ENCODE peak calls at places on chromosomes 16 and 17, in eight cellular contexts. P, R, A, Q, W, E, V and G are unnamed samples.
A peak's percentile ranks its signal among the peaks of the same experiment; 100 is the strongest.

GRCh38 chr17:68780561-68780960 is 174.6 kb downstream of the ABCA8 start:
- DNase-seq in P (no peak), R (no peak), A (no peak), Q (no peak), W (no peak), E (no peak), V (no peak), G (no peak)

GRCh38 chr16:85576944-85577343 is 36.2 kb upstream of the GSE1 start:
- DNase-seq in P (no peak), R (no peak), A (no peak), Q (no peak), W (no peak), E (no peak), V (no peak), G (peak; percentile 62)

GRCh38 chr16:67326472-67327309 is at the start of the genes KCTD19 and LRRC36:
- DNase-seq in P (peak; percentile 98), R (no peak), A (peak; percentile 96), Q (peak; percentile 74), W (peak; percentile 62), E (peak; percentile 95), V (no peak), G (peak; percentile 76)

GRCh38 chr16:30430428-30430970 is 669 bp upstream of the DCTPP1 start:
- DNase-seq in P (peak; percentile 66), R (no peak), A (no peak), Q (no peak), W (no peak), E (peak; percentile 53), V (no peak), G (peak; percentile 33)

GRCh38 chr17:80426671-80427326 is 11.8 kb downstream of the ENDOV start:
- DNase-seq in P (peak; percentile 98), R (peak; percentile 29), A (peak; percentile 90), Q (peak; percentile 79), W (no peak), E (peak; percentile 90), V (no peak), G (peak; percentile 76)

GRCh38 chr16:7013990-7014389 is 318.7 kb upstream of the RBFOX1 start:
- DNase-seq in P (no peak), R (no peak), A (peak; percentile 23), Q (no peak), W (no peak), E (peak; percentile 10), V (no peak), G (no peak)

GRCh38 chr17:50507871-50508572 is at the start of gene MYCBPAP:
- DNase-seq in P (peak; percentile 98), R (no peak), A (peak; percentile 91), Q (peak; percentile 92), W (peak; percentile 94), E (peak; percentile 30), V (no peak), G (peak; percentile 87)

GRCh38 chr17:27494192-27495091 is 38.2 kb downstream of the KSR1 start:
- DNase-seq in P (no peak), R (peak; percentile 51), A (peak; percentile 64), Q (peak; percentile 83), W (no peak), E (no peak), V (no peak), G (peak; percentile 93)

GRCh38 chr16:24499193-24499814 is 40.1 kb upstream of the RBBP6 start:
- DNase-seq in P (peak; percentile 47), R (peak; percentile 37), A (peak; percentile 91), Q (no peak), W (no peak), E (peak; percentile 47), V (no peak), G (no peak)

GRCh38 chr16:53922067-53922804 is 218.3 kb downstream of the FTO start:
- DNase-seq in P (no peak), R (no peak), A (no peak), Q (no peak), W (no peak), E (no peak), V (no peak), G (no peak)

GRCh38 chr17:70110443-70110880 is 35.4 kb downstream of the KCNJ16 start:
- DNase-seq in P (no peak), R (no peak), A (no peak), Q (no peak), W (no peak), E (no peak), V (no peak), G (no peak)

GRCh38 chr16:72644911-72645310 is 403.0 kb downstream of the ZFHX3 start:
- DNase-seq in P (no peak), R (no peak), A (no peak), Q (no peak), W (no peak), E (no peak), V (no peak), G (no peak)

GRCh38 chr16:69812213-69813014 is 50.3 kb downstream of the WWP2 start:
- DNase-seq in P (no peak), R (no peak), A (no peak), Q (no peak), W (no peak), E (peak; percentile 39), V (no peak), G (no peak)

GRCh38 chr16:82649766-82650165 is 23.0 kb downstream of the CDH13 start:
- DNase-seq in P (no peak), R (no peak), A (no peak), Q (no peak), W (no peak), E (no peak), V (no peak), G (no peak)

GRCh38 chr16:82652826-82653225 is 26.1 kb downstream of the CDH13 start:
- DNase-seq in P (no peak), R (no peak), A (no peak), Q (no peak), W (no peak), E (no peak), V (no peak), G (no peak)

GRCh38 chr16:82650804-82651203 is 24.0 kb downstream of the CDH13 start:
- DNase-seq in P (no peak), R (no peak), A (no peak), Q (no peak), W (no peak), E (no peak), V (no peak), G (no peak)

GRCh38 chr16:82653550-82654511 is 27.1 kb downstream of the CDH13 start:
- DNase-seq in P (no peak), R (peak; percentile 37), A (peak; percentile 7), Q (peak; percentile 56), W (no peak), E (no peak), V (no peak), G (no peak)

DNA sequence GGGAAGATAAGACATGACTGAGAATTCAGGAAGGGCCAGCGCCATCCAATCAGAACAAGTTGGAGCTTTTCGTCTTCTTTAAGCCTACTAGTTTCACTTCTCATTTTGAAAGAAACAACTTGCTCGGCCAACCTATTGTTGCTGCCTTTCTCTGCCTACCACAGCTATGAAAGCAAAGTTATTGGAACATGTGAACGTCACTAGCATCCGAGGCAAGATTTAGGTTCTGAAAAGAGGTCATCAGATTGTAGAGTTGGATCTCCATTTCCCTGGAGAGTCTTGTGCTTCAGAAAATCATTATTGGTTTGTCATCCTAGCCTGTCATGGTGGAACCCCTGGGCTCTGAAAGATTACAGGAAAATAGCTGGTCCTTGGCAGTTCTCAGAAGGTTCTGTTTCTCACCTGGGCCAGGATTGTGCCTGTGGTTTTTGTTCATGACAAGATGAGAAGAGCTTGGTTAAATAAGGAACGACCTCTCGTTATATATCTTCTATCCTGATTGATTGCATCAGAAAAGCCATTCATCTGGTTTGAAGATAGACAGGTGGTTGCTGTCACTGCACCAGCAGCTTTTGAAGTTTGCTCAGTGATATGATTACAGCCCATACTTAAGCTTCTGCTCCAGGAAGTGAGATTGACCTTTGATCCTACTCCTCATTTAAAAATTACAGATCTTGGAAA is 25.3 kb downstream of the CDH13 start:
- DNase-seq in P (no peak), R (no peak), A (no peak), Q (peak; percentile 9), W (no peak), E (no peak), V (no peak), G (no peak)
- H3K27ac ChIP-seq in P (no peak overlapping the region), R (no peak overlapping the region), A (no peak overlapping the region), Q (no peak overlapping the region), W (no peak overlapping the region), E (no peak overlapping the region), V (no peak overlapping the region), G (no peak overlapping the region)

DNA sequence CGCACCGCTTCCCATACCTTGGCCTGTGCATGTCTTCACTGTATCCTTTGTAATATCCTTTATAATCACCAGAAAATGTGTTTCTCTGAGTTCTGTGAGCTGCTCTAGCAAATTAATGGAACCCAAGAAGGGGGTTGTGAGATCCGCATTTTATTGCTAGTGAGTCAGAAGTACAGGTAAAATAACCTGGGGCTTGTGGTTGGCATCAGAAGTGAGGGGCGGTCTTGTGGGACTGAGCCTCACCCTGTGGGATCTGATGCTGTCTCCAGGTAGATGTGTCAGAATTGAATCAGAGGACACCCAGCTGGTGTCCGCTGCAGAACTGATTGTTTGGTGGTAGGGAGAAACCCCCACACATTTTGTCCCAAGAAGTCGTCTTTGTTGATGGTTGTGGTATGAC is 382.4 kb downstream of the SNX29 start:
- DNase-seq in P (no peak), R (no peak), A (no peak), Q (no peak), W (no peak), E (no peak), V (no peak), G (no peak)
- H3K4me3 ChIP-seq in P (no peak overlapping the region), R (no peak overlapping the region), A (no peak overlapping the region), Q (no peak overlapping the region), W (no peak overlapping the region), E (no peak overlapping the region), V (no peak overlapping the region), G (no peak overlapping the region)

DNA sequence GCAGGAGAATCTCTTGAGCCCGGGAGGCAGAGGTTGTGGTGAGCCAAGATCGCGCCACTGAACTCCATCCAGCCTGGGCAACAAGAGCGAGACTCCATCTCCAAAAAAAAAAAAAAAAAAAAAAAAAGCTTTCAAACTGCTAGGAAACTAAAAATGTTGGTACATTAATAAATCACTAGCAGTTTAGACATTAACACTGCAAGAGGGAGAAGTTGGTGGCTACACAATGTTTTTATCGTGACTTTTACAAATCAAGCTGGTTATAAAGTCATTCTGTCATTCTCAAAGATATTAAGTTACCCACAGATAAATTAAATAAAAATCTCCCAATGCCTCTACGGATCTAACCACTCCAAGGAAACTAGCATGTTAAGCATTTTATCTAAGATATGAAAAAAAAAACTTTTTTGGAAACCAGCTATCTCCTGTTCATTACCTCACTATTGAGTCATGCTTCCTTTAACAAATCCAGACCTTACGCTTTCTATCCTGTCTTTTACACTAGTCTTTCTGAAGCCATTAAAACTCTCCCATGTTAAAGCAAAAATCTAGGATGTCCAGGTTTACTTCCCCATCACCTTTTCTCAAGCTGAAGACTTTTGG is 85.9 kb upstream of the SMURF2 start:
- DNase-seq in P (no peak), R (no peak), A (no peak), Q (no peak), W (no peak), E (no peak), V (no peak), G (no peak)
- TF ChIP-seq POLR2AphosphoS5 in P (no peak), R (no peak), A (no peak), Q (no peak), W (no peak), E (no peak), V (no peak), G (no peak)

DNA sequence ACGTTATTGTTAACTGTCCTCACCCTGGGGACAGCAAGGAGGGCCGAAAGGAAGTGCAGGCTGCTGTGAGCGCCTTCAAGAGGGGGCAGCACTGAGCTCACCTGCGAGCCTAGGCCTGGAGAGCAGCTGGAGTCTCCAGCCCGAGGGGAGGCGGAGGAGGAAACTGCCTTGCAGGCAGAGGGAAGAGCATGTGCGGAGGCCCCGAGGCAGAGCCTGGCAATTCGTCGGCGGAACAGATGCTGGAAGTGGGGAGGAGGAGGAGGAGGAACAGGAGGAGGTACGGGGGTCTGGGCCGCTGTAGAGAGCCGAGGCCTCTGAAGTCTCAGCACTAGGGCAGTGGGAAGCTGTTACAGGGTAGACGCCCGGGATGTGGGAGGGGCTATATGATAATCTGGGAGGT is 49.6 kb upstream of the PLCG2 start:
- DNase-seq in P (no peak), R (peak; percentile 59), A (peak; percentile 89), Q (no peak), W (no peak), E (no peak), V (no peak), G (no peak)
- H3K27ac ChIP-seq in P (no peak overlapping the region), R (peak overlapping the region; percentile 35), A (peak overlapping the region; percentile 97), Q (no peak overlapping the region), W (no peak overlapping the region), E (no peak overlapping the region), V (peak overlapping the region; percentile 79), G (no peak overlapping the region)